ENCODE peak calls at places on chromosomes 11 and 22, in six cellular contexts. One of them, this sample, is unnamed.

GRCh38 chr11:87125257-87125656 is 87.5 kb downstream of the TMEM135 start:
- DNase-seq in GM12878: no peak
- DNase-seq in H1: no peak
- DNase-seq in HCT116: no peak
- DNase-seq in HepG2: no peak
- DNase-seq in K562: no peak
- DNase-seq in this sample: no peak

GRCh38 chr11:9861860-9862725 is 198.2 kb downstream of the SWAP70 start:
- DNase-seq in GM12878: peak
- DNase-seq in K562: peak
- DNase-seq in HCT116: peak
- DNase-seq in H1: no peak
- DNase-seq in HepG2: peak
- DNase-seq in this sample: peak

GRCh38 chr11:63574856-63575602 is 11.8 kb upstream of the PLAAT2 start:
- DNase-seq in K562: no peak
- DNase-seq in GM12878: no peak
- DNase-seq in HCT116: no peak
- DNase-seq in H1: no peak
- DNase-seq in HepG2: peak
- DNase-seq in this sample: no peak

GRCh38 chr11:20617346-20617745 is 17.9 kb downstream of the SLC6A5 start:
- DNase-seq in GM12878: no peak
- DNase-seq in HCT116: no peak
- DNase-seq in HepG2: no peak
- DNase-seq in H1: no peak
- DNase-seq in K562: no peak
- DNase-seq in this sample: no peak

GRCh38 chr11:59706518-59707285 is 6.9 kb downstream of the OR10V1 start:
- DNase-seq in H1: no peak
- DNase-seq in GM12878: no peak
- DNase-seq in K562: peak
- DNase-seq in HepG2: no peak
- DNase-seq in HCT116: peak
- DNase-seq in this sample: no peak

GRCh38 chr11:33899383-33900037 is 7.6 kb upstream of the LMO2 start:
- DNase-seq in HepG2: no peak
- DNase-seq in K562: peak
- DNase-seq in HCT116: peak
- DNase-seq in H1: no peak
- DNase-seq in GM12878: no peak
- DNase-seq in this sample: no peak

GRCh38 chr22:45903355-45904149 is 73.4 kb downstream of the WNT7B start:
- DNase-seq in H1: no peak
- DNase-seq in HepG2: no peak
- DNase-seq in HCT116: no peak
- DNase-seq in GM12878: no peak
- DNase-seq in K562: no peak
- DNase-seq in this sample: no peak

GRCh38 chr11:11032072-11032471 is 174.2 kb upstream of the ZBED5 start:
- DNase-seq in HepG2: no peak
- DNase-seq in HCT116: no peak
- DNase-seq in H1: no peak
- DNase-seq in K562: no peak
- DNase-seq in GM12878: no peak
- DNase-seq in this sample: no peak

GRCh38 chr11:12237381-12237784 is 127.0 kb downstream of the MICAL2 start:
- DNase-seq in HepG2: no peak
- DNase-seq in K562: no peak
- DNase-seq in H1: no peak
- DNase-seq in GM12878: no peak
- DNase-seq in HCT116: no peak
- DNase-seq in this sample: no peak

GRCh38 chr22:21712751-21713427 is 22.7 kb downstream of the YPEL1 start:
- DNase-seq in HepG2: peak
- DNase-seq in H1: no peak
- DNase-seq in K562: peak
- DNase-seq in GM12878: no peak
- DNase-seq in HCT116: peak
- DNase-seq in this sample: peak

GRCh38 chr22:20568502-20569058 is 61.2 kb downstream of the MED15 start:
- DNase-seq in K562: no peak
- DNase-seq in GM12878: no peak
- DNase-seq in HepG2: no peak
- DNase-seq in H1: no peak
- DNase-seq in HCT116: no peak
- DNase-seq in this sample: no peak

GRCh38 chr22:20566420-20567260 is 59.2 kb downstream of the MED15 start:
- DNase-seq in HCT116: no peak
- DNase-seq in GM12878: no peak
- DNase-seq in H1: no peak
- DNase-seq in HepG2: no peak
- DNase-seq in K562: no peak
- DNase-seq in this sample: no peak

GRCh38 chr22:20567371-20567847 is 60.0 kb downstream of the MED15 start:
- DNase-seq in HepG2: no peak
- DNase-seq in K562: no peak
- DNase-seq in H1: no peak
- DNase-seq in GM12878: no peak
- DNase-seq in HCT116: no peak
- DNase-seq in this sample: no peak

GRCh38 chr22:20569059-20570058 is 61.9 kb downstream of the MED15 start:
- DNase-seq in K562: no peak
- DNase-seq in HepG2: no peak
- DNase-seq in GM12878: peak
- DNase-seq in HCT116: peak
- DNase-seq in H1: no peak
- DNase-seq in this sample: no peak

GRCh38 chr22:20567993-20568417 is 60.6 kb downstream of the MED15 start:
- DNase-seq in GM12878: no peak
- DNase-seq in H1: no peak
- DNase-seq in K562: peak
- DNase-seq in HCT116: peak
- DNase-seq in HepG2: no peak
- DNase-seq in this sample: no peak
- H3K9ac ChIP-seq in GM12878: no peak
- H3K9ac ChIP-seq in H1: no peak
- H3K9ac ChIP-seq in K562: no peak
- H3K9ac ChIP-seq in HCT116: peak
- H3K9ac ChIP-seq in HepG2: no peak
- H3K9ac ChIP-seq in this sample: no peak

GRCh38 chr22:38953577-38954413 is 3.6 kb upstream of the APOBEC3A start:
- DNase-seq in K562: peak
- DNase-seq in HCT116: no peak
- DNase-seq in GM12878: peak
- DNase-seq in HepG2: no peak
- DNase-seq in H1: no peak
- DNase-seq in this sample: no peak
- TF ChIP-seq ZNF274 in K562: no peak
- TF ChIP-seq ZNF274 in HCT116: no peak
- TF ChIP-seq ZNF274 in GM12878: no peak
- TF ChIP-seq ZNF274 in HepG2: no peak
- TF ChIP-seq ZNF274 in H1: no peak
- TF ChIP-seq ZNF274 in this sample: no peak

GRCh38 chr11:45089251-45089650 is 57.2 kb upstream of the PRDM11 start:
- DNase-seq in HepG2: no peak
- DNase-seq in K562: no peak
- DNase-seq in GM12878: no peak
- DNase-seq in HCT116: no peak
- DNase-seq in H1: no peak
- DNase-seq in this sample: no peak
- H3K9ac ChIP-seq in HepG2: no peak
- H3K9ac ChIP-seq in K562: no peak
- H3K9ac ChIP-seq in GM12878: no peak
- H3K9ac ChIP-seq in HCT116: no peak
- H3K9ac ChIP-seq in H1: no peak
- H3K9ac ChIP-seq in this sample: no peak

GRCh38 chr11:118047749-118048148 is 29.1 kb upstream of the TMPRSS4 start:
- DNase-seq in HCT116: no peak
- DNase-seq in HepG2: no peak
- DNase-seq in H1: no peak
- DNase-seq in GM12878: no peak
- DNase-seq in K562: no peak
- DNase-seq in this sample: no peak
- TF ChIP-seq ZNF274 in HCT116: no peak
- TF ChIP-seq ZNF274 in HepG2: no peak
- TF ChIP-seq ZNF274 in H1: no peak
- TF ChIP-seq ZNF274 in GM12878: no peak
- TF ChIP-seq ZNF274 in K562: no peak
- TF ChIP-seq ZNF274 in this sample: no peak

DNA sequence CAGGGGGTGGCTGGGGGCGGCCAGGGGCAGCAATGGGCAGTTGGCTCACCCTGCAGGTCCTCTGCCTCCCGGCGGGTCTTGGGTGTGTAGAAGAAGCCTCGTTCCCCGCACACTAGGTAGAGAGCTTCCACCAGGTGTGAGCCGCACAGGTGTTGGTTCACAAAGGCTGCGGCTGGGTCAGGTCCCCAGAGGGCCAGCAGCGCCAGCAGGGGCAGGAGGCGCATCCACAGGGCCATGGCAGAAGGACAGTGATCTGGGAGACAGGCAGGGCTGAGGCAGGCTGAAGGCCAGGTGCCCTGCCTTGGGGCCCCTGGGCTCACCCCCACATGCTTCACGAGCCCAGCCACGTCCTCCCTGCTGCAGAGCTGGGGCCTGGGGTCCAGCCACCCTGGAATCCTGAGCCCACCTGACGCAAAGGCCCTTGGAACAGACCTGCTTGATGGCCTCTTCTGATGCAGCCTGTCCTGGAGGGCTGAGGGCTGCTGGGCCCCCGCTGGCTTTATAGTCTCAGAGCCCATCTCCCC is at the start of gene INS:
- DNase-seq in K562: no peak
- DNase-seq in HepG2: no peak
- DNase-seq in H1: no peak
- DNase-seq in HCT116: no peak
- DNase-seq in GM12878: no peak
- DNase-seq in this sample: no peak
- H3K9ac ChIP-seq in K562: no peak
- H3K9ac ChIP-seq in HepG2: no peak
- H3K9ac ChIP-seq in H1: no peak
- H3K9ac ChIP-seq in HCT116: no peak
- H3K9ac ChIP-seq in GM12878: no peak
- H3K9ac ChIP-seq in this sample: no peak

GRCh38 chr22:49746065-49746464 is 81.6 kb downstream of the BRD1 start:
- DNase-seq in K562: no peak
- DNase-seq in HCT116: no peak
- DNase-seq in H1: no peak
- DNase-seq in HepG2: no peak
- DNase-seq in GM12878: no peak
- DNase-seq in this sample: no peak
- TF ChIP-seq ZNF274 in K562: no peak
- TF ChIP-seq ZNF274 in HCT116: no peak
- TF ChIP-seq ZNF274 in H1: no peak
- TF ChIP-seq ZNF274 in HepG2: no peak
- TF ChIP-seq ZNF274 in GM12878: no peak
- TF ChIP-seq ZNF274 in this sample: no peak

DNA sequence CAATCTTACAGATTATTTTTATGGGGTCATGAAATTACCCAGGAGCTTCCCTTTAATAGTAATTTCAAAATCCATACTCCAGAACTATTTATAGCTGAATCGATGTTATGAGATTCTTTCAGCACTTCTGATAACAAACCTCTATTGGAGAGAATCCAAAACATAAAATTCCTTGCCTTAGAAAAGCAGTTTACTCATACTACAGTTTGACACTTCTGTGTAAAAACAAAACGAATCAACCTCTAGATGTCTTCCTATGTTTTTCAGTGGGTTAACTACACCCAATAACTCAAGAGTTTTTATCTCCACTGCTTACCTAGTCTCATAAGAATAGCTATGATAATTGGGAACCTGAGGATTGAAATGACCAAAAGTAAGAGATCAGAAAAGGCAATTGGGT is 35.6 kb downstream of the KIF18A start:
- DNase-seq in HepG2: no peak
- DNase-seq in H1: no peak
- DNase-seq in HCT116: no peak
- DNase-seq in K562: no peak
- DNase-seq in GM12878: no peak
- DNase-seq in this sample: no peak
- H3K9ac ChIP-seq in HepG2: no peak
- H3K9ac ChIP-seq in H1: no peak
- H3K9ac ChIP-seq in HCT116: no peak
- H3K9ac ChIP-seq in K562: no peak
- H3K9ac ChIP-seq in GM12878: no peak
- H3K9ac ChIP-seq in this sample: no peak

GRCh38 chr22:23457586-23457985 is 122.5 kb downstream of the IGLL1 start:
- DNase-seq in H1: no peak
- DNase-seq in HCT116: no peak
- DNase-seq in GM12878: no peak
- DNase-seq in K562: peak
- DNase-seq in HepG2: no peak
- DNase-seq in this sample: no peak
- TF ChIP-seq ZNF274 in H1: no peak
- TF ChIP-seq ZNF274 in HCT116: no peak
- TF ChIP-seq ZNF274 in GM12878: no peak
- TF ChIP-seq ZNF274 in K562: no peak
- TF ChIP-seq ZNF274 in HepG2: no peak
- TF ChIP-seq ZNF274 in this sample: no peak

GRCh38 chr22:49951678-49951985 is 8.9 kb upstream of the PIM3 start:
- DNase-seq in H1: no peak
- DNase-seq in HCT116: no peak
- DNase-seq in HepG2: no peak
- DNase-seq in GM12878: no peak
- DNase-seq in K562: no peak
- DNase-seq in this sample: no peak
- H3K9ac ChIP-seq in H1: no peak
- H3K9ac ChIP-seq in HCT116: peak
- H3K9ac ChIP-seq in HepG2: peak
- H3K9ac ChIP-seq in GM12878: no peak
- H3K9ac ChIP-seq in K562: peak
- H3K9ac ChIP-seq in this sample: peak